ENCODE peak calls at places on chromosomes 11 and 22, in seven cellular contexts. W, E, F, P, R, H and K are unnamed samples. For H3K4me1, the result is how much of the 10 kb centered on the place peaks cover.

GRCh38 chr11:83063073-83063754 is 8.5 kb downstream of the RAB30 start:
- DNase-seq in W (no peak), E (no peak), F (no peak), P (no peak), R (peak), H (peak), K (no peak)

GRCh38 chr11:75319035-75319877 is 32.2 kb downstream of the ARRB1 start:
- DNase-seq in W (peak), E (peak), F (peak), P (no peak), R (peak), H (no peak), K (no peak)

GRCh38 chr11:110305169-110306018 is 9.0 kb upstream of the RDX start:
- DNase-seq in W (peak), E (no peak), F (no peak), P (no peak), R (peak), H (no peak), K (no peak)

GRCh38 chr11:132941024-132941646 is 591.2 kb downstream of the OPCML start:
- DNase-seq in W (peak), E (no peak), F (no peak), P (no peak), R (peak), H (no peak), K (no peak)

GRCh38 chr11:26231252-26231661 is 100.7 kb upstream of the ANO3 start:
- DNase-seq in W (peak), E (no peak), F (no peak), P (no peak), R (peak), H (no peak), K (no peak)

GRCh38 chr11:68936676-68937620 is 33.3 kb downstream of the IGHMBP2 start:
- DNase-seq in W (no peak), E (peak), F (peak), P (no peak), R (no peak), H (no peak), K (no peak)

GRCh38 chr11:130786987-130787688 is 129.1 kb downstream of the SNX19 start:
- DNase-seq in W (peak), E (peak), F (no peak), P (no peak), R (peak), H (no peak), K (no peak)

GRCh38 chr11:17544181-17544622 is at the start of gene USH1C:
- DNase-seq in W (no peak), E (peak), F (no peak), P (no peak), R (no peak), H (no peak), K (no peak)

GRCh38 chr11:18384157-18384641 is 10.2 kb upstream of the LDHA start:
- DNase-seq in W (peak), E (peak), F (no peak), P (peak), R (peak), H (peak), K (peak)

GRCh38 chr22:36925388-36926290 is 12.2 kb downstream of the CSF2RB start:
- DNase-seq in W (no peak), E (peak), F (no peak), P (no peak), R (peak), H (no peak), K (no peak)

GRCh38 chr11:2300936-2301630 is 635 bp downstream of the C11orf21 start:
- DNase-seq in W (no peak), E (peak), F (no peak), P (peak), R (no peak), H (no peak), K (no peak)

GRCh38 chr22:36982136-36982535 is 37.1 kb downstream of the TST start:
- DNase-seq in W (no peak), E (no peak), F (no peak), P (no peak), R (no peak), H (no peak), K (no peak)

GRCh38 chr11:119340335-119341221 is at the start of gene C1QTNF5:
- DNase-seq in W (no peak), E (peak), F (peak), P (peak), R (peak), H (no peak), K (no peak)

GRCh38 chr11:19598876-19599275 is 113.8 kb upstream of the NAV2 start:
- DNase-seq in W (no peak), E (no peak), F (no peak), P (no peak), R (no peak), H (no peak), K (no peak)

GRCh38 chr11:19598456-19598855 is 114.2 kb upstream of the NAV2 start:
- DNase-seq in W (no peak), E (no peak), F (no peak), P (no peak), R (no peak), H (no peak), K (no peak)

GRCh38 chr11:19595840-19596751 is 116.5 kb upstream of the NAV2 start:
- DNase-seq in W (peak), E (peak), F (no peak), P (no peak), R (peak), H (no peak), K (peak)

GRCh38 chr11:19597876-19598275 is 114.8 kb upstream of the NAV2 start:
- DNase-seq in W (no peak), E (no peak), F (no peak), P (no peak), R (peak), H (no peak), K (no peak)

GRCh38 chr11:19597194-19597593 is 115.4 kb upstream of the NAV2 start:
- DNase-seq in W (peak), E (no peak), F (no peak), P (no peak), R (peak), H (no peak), K (no peak)
- H3K4me1 ChIP-seq in W (under half), E (under half), F (under half), P (under half), R (under half), H (under half), K (half or more)

DNA sequence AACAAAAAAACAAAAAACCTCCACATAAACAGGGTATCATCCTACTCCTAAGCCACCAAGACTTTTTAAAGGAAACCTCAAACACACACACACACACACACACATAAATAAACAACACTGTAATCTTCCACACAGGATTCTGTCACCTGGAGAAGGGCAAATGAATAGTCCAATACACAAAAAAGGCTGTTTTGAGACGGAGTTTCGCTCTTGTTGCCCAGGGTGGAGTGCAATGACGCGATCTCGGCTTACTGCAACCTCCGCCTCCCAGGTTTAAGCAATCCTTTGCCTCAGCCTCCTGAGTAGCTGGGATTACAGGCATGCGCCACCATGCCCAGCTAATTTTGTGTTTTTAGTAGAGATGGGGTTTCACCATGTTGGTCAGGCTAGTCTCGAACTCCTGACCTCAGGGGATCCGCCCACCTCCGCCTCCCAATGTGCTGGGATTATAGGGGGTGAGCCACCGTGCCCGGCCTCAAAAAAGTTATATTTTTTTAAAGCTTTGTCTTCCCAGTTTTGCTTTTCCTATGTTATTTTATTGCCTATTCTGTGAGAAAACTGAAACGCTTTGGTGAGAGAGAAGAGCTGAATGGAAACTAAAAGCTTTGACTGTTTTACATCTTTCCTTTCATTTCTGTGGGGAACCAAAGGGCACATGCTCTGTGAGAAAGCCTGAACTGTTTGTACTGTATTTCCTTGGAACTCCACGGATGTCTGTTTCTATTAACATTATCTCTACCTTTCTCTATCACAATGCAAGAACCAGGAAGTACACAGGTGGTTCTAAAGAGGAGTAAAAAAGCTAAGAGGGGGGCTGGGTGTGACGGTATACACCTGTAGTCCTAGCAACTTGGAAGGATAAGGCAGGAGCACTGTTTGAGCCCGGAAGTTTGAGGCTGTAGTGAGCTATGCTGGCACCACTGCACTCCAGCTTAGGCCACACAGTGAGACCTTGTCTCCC is 44.1 kb downstream of the CELF1 start:
- DNase-seq in W (no peak), E (no peak), F (no peak), P (no peak), R (no peak), H (no peak), K (no peak)
- H3K4me3 ChIP-seq in W (no peak), E (no peak), F (no peak), P (no peak), R (no peak), H (no peak), K (no peak)

GRCh38 chr11:61974766-61975631 is 7.6 kb upstream of the FTH1 start:
- DNase-seq in W (peak), E (no peak), F (no peak), P (peak), R (peak), H (no peak), K (no peak)

GRCh38 chr11:61972112-61972795 is 4.8 kb upstream of the FTH1 start:
- DNase-seq in W (no peak), E (no peak), F (no peak), P (peak), R (peak), H (no peak), K (no peak)

GRCh38 chr11:61973603-61974162 is 6.2 kb upstream of the FTH1 start:
- DNase-seq in W (peak), E (no peak), F (no peak), P (peak), R (no peak), H (no peak), K (no peak)

GRCh38 chr11:61971177-61972111 is 4.0 kb upstream of the FTH1 start:
- DNase-seq in W (peak), E (peak), F (peak), P (peak), R (peak), H (peak), K (peak)

GRCh38 chr11:61972796-61973602 is 5.6 kb upstream of the FTH1 start:
- DNase-seq in W (peak), E (no peak), F (no peak), P (peak), R (no peak), H (no peak), K (no peak)
- H3K4me1 ChIP-seq in W (half or more), E (half or more), F (half or more), P (half or more), R (under half), H (under half), K (half or more)

GRCh38 chr22:32203181-32204105 is 1.4 kb downstream of the RFPL2 start:
- DNase-seq in W (no peak), E (no peak), F (no peak), P (no peak), R (no peak), H (no peak), K (no peak)
- H3K4me3 ChIP-seq in W (no peak), E (peak), F (peak), P (peak), R (no peak), H (no peak), K (peak)

GRCh38 chr11:65479184-65480145 is 19.4 kb upstream of the MALAT1 start:
- DNase-seq in W (peak), E (peak), F (no peak), P (peak), R (peak), H (no peak), K (peak)

GRCh38 chr11:65478411-65479183 is 20.2 kb upstream of the MALAT1 start:
- DNase-seq in W (no peak), E (peak), F (peak), P (peak), R (peak), H (no peak), K (no peak)

GRCh38 chr11:65486570-65487466 is 12.0 kb upstream of the MALAT1 start:
- DNase-seq in W (no peak), E (peak), F (no peak), P (peak), R (no peak), H (no peak), K (no peak)

GRCh38 chr11:65485820-65486219 is 13.0 kb upstream of the MALAT1 start:
- DNase-seq in W (peak), E (no peak), F (no peak), P (no peak), R (no peak), H (no peak), K (no peak)

DNA sequence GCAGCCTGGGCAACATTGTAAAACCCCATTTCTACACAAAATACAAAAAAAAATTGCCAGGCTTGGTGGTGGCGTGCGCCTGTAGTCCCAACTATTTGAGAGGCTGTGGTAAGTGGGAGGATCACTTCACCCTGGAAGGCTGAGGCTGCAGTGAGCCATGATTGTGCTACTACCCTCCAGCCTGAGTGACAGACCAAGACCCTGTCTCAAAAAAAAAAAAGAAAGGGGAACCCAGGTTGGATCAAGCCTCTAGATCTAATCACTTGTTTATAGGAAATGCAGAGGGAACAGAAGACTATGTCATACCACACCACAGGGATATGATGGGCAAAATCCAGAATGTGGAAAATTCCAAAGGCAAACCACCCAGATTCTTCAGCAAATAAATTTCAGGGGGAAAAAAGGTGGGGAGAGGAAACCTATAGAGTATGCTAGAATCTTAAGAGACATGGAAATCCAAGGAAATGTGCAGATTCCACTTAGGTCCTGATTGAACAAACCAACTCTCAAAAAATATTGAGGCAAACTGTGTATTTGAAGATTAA is 16.5 kb upstream of the MALAT1 start:
- DNase-seq in W (no peak), E (no peak), F (no peak), P (no peak), R (peak), H (no peak), K (no peak)
- H3K4me1 ChIP-seq in W (half or more), E (under half), F (half or more), P (under half), R (under half), H (under half), K (half or more)

GRCh38 chr11:64643927-64644326 is 52.9 kb downstream of the SLC22A12 start:
- DNase-seq in W (no peak), E (no peak), F (no peak), P (no peak), R (no peak), H (no peak), K (no peak)
- H3K4me3 ChIP-seq in W (no peak), E (no peak), F (no peak), P (no peak), R (no peak), H (no peak), K (peak)

GRCh38 chr11:76801736-76802135 is 18.6 kb downstream of the TSKU start:
- DNase-seq in W (no peak), E (no peak), F (no peak), P (no peak), R (no peak), H (no peak), K (no peak)

GRCh38 chr11:76803811-76804600 is 20.9 kb downstream of the TSKU start:
- DNase-seq in W (no peak), E (no peak), F (peak), P (peak), R (peak), H (no peak), K (no peak)

GRCh38 chr11:76802151-76802550 is 19.0 kb downstream of the TSKU start:
- DNase-seq in W (no peak), E (no peak), F (no peak), P (no peak), R (no peak), H (no peak), K (no peak)

GRCh38 chr11:76802621-76803020 is 19.5 kb downstream of the TSKU start:
- DNase-seq in W (no peak), E (no peak), F (no peak), P (peak), R (no peak), H (no peak), K (no peak)

GRCh38 chr11:76803023-76803422 is 19.9 kb downstream of the TSKU start:
- DNase-seq in W (no peak), E (no peak), F (no peak), P (peak), R (no peak), H (no peak), K (no peak)
- H3K4me1 ChIP-seq in W (under half), E (under half), F (half or more), P (under half), R (under half), H (under half), K (under half)